ENCODE peak calls at places on chromosome 20, in four cellular contexts. P is tibial nerve, E is heart left ventricle, U is endodermal cell. S is an unnamed sample.

GRCh38 chr20:43766395-43766794 is 39.6 kb upstream of the GTSF1L start:
- DNase-seq in P (no peak), E (peak; percentile 85), U (no peak), S (no peak)

GRCh38 chr20:53707341-53708102 is 113.9 kb upstream of the ZNF217 start:
- DNase-seq in P (no peak), E (no peak), U (no peak), S (no peak)

GRCh38 chr20:10357061-10357708 is 76.8 kb downstream of the MKKS start:
- DNase-seq in P (no peak), E (no peak), U (no peak), S (no peak)

GRCh38 chr20:54324041-54324440 is 116.2 kb downstream of the PFDN4 start:
- DNase-seq in P (no peak), E (no peak), U (no peak), S (no peak)

GRCh38 chr20:17491041-17491440 is 40.1 kb downstream of the BFSP1 start:
- DNase-seq in P (no peak), E (no peak), U (no peak), S (no peak)

GRCh38 chr20:8721098-8721497 is 347.8 kb upstream of the PLCB4 start:
- DNase-seq in P (no peak), E (peak; percentile 49), U (peak; percentile 74), S (no peak)

GRCh38 chr20:51354769-51355319 is 187.7 kb downstream of the NFATC2 start:
- DNase-seq in P (no peak), E (no peak), U (no peak), S (no peak)

GRCh38 chr20:49846206-49846807 is 33.7 kb downstream of the SLC9A8 start:
- DNase-seq in P (no peak), E (no peak), U (peak; percentile 76), S (peak; percentile 27)

GRCh38 chr20:48671141-48671540 is 156.7 kb downstream of the PREX1 start:
- DNase-seq in P (no peak), E (no peak), U (no peak), S (no peak)

GRCh38 chr20:23608251-23608846 is 2.6 kb upstream of the CST9 start:
- DNase-seq in P (no peak), E (no peak), U (no peak), S (no peak)

GRCh38 chr20:62845818-62846527 is 15.6 kb downstream of the TCFL5 start:
- DNase-seq in P (no peak), E (peak; percentile 82), U (no peak), S (no peak)

GRCh38 chr20:40861427-40862008 is 167.1 kb upstream of the TOP1 start:
- DNase-seq in P (no peak), E (no peak), U (no peak), S (no peak)

GRCh38 chr20:19976595-19977372 is 40.4 kb upstream of the NAA20 start:
- DNase-seq in P (no peak), E (peak; percentile 79), U (peak; percentile 81), S (no peak)

GRCh38 chr20:846894-847278 is 13.4 kb downstream of the FAM110A start:
- DNase-seq in P (no peak), E (no peak), U (no peak), S (peak; percentile 50)

GRCh38 chr20:57594092-57594911 is 25.9 kb downstream of the ZBP1 start:
- DNase-seq in P (no peak), E (peak; percentile 61), U (peak; percentile 90), S (peak; percentile 48)

GRCh38 chr20:48262396-48262795 is 477.1 kb upstream of the SULF2 start:
- DNase-seq in P (no peak), E (no peak), U (peak; percentile 7), S (no peak)

GRCh38 chr20:17868146-17868545 is 100.4 kb downstream of the SNX5 start:
- DNase-seq in P (no peak), E (no peak), U (no peak), S (no peak)

GRCh38 chr20:21352703-21353102 is 44.6 kb downstream of the NKX2-4 start:
- DNase-seq in P (no peak), E (no peak), U (no peak), S (no peak)

GRCh38 chr20:44102582-44102981 is 84.4 kb downstream of the JPH2 start:
- DNase-seq in P (no peak), E (no peak), U (no peak), S (no peak)

GRCh38 chr20:17790308-17790707 is 90.5 kb downstream of the BANF2 start:
- DNase-seq in P (no peak), E (no peak), U (no peak), S (no peak)

GRCh38 chr20:11544029-11544678 is 373.5 kb upstream of the BTBD3 start:
- DNase-seq in P (no peak), E (no peak), U (peak; percentile 58), S (no peak)

GRCh38 chr20:33423141-33423834 is 20.3 kb downstream of the SNTA1 start:
- DNase-seq in P (no peak), E (peak; percentile 92), U (no peak), S (no peak)

GRCh38 chr20:57432874-57433491 is 41.8 kb downstream of the RBM38 start:
- DNase-seq in P (no peak), E (peak; percentile 70), U (no peak), S (peak; percentile 64)

GRCh38 chr20:10171864-10172751 is 46.5 kb upstream of the SNAP25 start:
- DNase-seq in P (no peak), E (peak; percentile 22), U (peak; percentile 88), S (no peak)

GRCh38 chr20:5216663-5217062 is 89.9 kb downstream of the CDS2 start:
- DNase-seq in P (no peak), E (peak; percentile 75), U (no peak), S (no peak)

DNA sequence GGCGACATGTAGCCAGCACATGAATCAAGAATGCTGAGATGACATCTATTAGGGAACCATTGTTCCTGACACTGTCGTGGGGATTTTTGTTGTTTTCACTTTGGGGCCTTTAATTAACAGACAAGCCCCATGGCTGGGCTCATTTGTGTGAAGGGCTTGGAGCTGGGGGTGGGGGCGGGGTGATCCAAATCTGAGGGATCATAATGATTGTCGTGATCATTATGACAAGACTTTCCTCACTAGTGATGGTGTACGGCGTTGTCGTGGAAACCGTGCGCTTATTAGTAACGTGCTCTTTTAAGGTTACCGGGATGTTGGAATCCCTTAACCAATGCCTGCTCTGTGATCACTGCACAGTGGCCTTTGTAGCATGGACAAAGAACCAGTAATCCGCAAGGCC is 18.6 kb downstream of the PDYN start:
- DNase-seq in P (no peak), E (no peak), U (peak; percentile 10), S (no peak)
- H3K27me3 ChIP-seq in P (no peaks in the 10 kb centered on the region), E (no peaks in the 10 kb centered on the region), U (peaks cover 27% of the 10 kb centered on the region), S (peaks cover 6% of the 10 kb centered on the region)

DNA sequence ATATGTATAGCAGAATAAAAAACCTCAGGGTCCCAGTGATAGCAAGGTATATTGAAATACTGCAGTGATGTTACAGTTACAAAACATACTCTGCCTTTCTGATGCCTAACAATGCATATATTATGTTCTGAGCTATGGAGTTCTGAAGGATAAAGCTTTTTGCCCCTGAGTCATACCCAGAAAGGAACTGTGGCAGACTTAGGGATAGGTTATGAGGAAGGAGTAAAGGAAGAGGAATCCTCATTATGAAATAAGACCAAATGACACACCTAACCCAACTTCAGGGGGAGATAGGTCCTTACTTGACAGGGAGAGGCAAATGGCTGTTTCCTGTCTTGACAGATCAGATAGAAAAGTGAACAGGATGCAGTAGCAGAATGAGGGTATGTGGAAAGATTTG is 940.6 kb upstream of the FLRT3 start:
- DNase-seq in P (no peak), E (no peak), U (no peak), S (no peak)
- H3K27ac ChIP-seq in P (no peak overlapping the region), E (no peak overlapping the region), U (no peak overlapping the region), S (no peak overlapping the region)

GRCh38 chr20:45308078-45308778 is at the start of gene MATN4:
- DNase-seq in P (no peak), E (peak; percentile 58), U (peak; percentile 76), S (no peak)
- TF ChIP-seq CTCF in P (no peak), E (no peak), U (peak; percentile 33), S (no peak)

DNA sequence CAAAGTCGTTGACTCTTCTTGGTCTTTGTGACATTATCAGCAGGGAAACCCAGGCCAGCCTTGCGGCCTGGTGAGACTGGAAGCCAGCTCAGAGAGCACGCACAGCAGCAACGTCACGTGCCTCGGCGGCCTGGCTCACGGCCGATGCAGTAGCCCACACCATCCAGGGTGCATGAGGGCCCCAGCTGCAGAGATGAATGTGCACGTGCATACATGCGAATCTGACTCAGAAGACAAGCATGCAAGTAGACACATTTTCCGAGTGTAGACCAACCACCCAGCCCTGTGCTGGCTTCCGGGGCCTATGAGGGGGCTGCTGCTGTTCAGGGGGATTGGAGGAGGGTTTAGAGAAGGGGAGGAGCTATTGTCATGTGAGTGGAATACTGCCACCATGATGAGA is 388.1 kb downstream of the CDH4 start:
- DNase-seq in P (no peak), E (no peak), U (no peak), S (no peak)
- H3K27me3 ChIP-seq in P (no peaks in the 10 kb centered on the region), E (no peaks in the 10 kb centered on the region), U (no peaks in the 10 kb centered on the region), S (no peaks in the 10 kb centered on the region)

GRCh38 chr20:36951198-36951976 is at the start of gene SAMHD1:
- DNase-seq in P (peak; percentile 95), E (peak; percentile 98), U (peak; percentile 99), S (peak; percentile 85)
- H3K27ac ChIP-seq in P (peak within 1 kb of the TSS; percentile 99), E (peak within 1 kb of the TSS; percentile 87), U (no peak within 1 kb of the TSS), S (peak within 1 kb of the TSS; percentile 95)

GRCh38 chr20:59954718-59955117 is 3.5 kb upstream of the CDH26 start:
- DNase-seq in P (no peak), E (no peak), U (no peak), S (no peak)

GRCh38 chr20:59949911-59950310 is 8.3 kb upstream of the CDH26 start:
- DNase-seq in P (no peak), E (no peak), U (no peak), S (no peak)

GRCh38 chr20:59958123-59958522 is at the start of gene CDH26:
- DNase-seq in P (no peak), E (no peak), U (no peak), S (no peak)

GRCh38 chr20:59958626-59959025 is 403 bp downstream of the CDH26 start:
- DNase-seq in P (no peak), E (no peak), U (peak; percentile 75), S (no peak)

GRCh38 chr20:59955131-59955796 is 3.0 kb upstream of the CDH26 start:
- DNase-seq in P (no peak), E (no peak), U (peak; percentile 48), S (no peak)
- TF ChIP-seq CTCF in P (no peak), E (peak; percentile 29), U (peak; percentile 68), S (no peak)

DNA sequence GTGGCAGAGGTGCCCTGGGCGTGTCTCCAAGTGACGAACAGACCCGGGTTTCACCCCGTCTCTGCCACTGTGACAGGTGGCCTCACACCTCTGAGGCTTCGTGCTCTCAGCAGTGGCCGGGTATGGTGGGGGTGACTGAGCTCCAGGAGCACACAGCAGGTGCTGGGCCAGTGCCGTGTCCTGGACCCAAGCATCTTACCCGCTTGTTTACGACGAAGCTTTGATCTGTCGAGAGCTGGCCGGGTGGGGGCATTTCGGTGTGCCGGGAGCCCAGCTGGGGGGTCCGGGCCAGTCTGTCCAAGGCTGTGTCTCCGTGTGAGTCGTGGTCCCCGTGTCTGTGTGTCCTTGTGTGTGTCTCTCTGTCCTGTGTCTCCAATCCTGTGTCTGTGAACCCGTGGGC is 7.1 kb upstream of the LKAAEAR1 start:
- DNase-seq in P (no peak), E (no peak), U (no peak), S (no peak)
- H3K27me3 ChIP-seq in P (no peaks in the 10 kb centered on the region), E (peaks cover 6% of the 10 kb centered on the region), U (peaks cover 15% of the 10 kb centered on the region), S (no peaks in the 10 kb centered on the region)